ENCODE peak calls at places on chromosome 3, in six cellular contexts. M is bronchial epithelial cell, W is astrocyte of the cerebellum, N is COR-L47, I is adrenal gland, U is HuH-7.5. A is an unnamed sample.

GRCh38 chr3:114496874-114497273 is 203.0 kb downstream of the TIGIT start:
- DNase-seq in M (peak), W (no peak), N (no peak), I (no peak), U (peak), A (no peak)

GRCh38 chr3:74302959-74303358 is 311.5 kb downstream of the CNTN3 start:
- DNase-seq in M (no peak), W (no peak), N (no peak), I (no peak), U (no peak), A (no peak)

GRCh38 chr3:120681506-120682038 is 467 bp downstream of the HGD start:
- DNase-seq in M (no peak), W (no peak), N (no peak), I (no peak), U (no peak), A (no peak)

GRCh38 chr3:126005951-126006350 is 37.0 kb downstream of the ROPN1B start:
- DNase-seq in M (peak), W (no peak), N (no peak), I (no peak), U (no peak), A (no peak)

GRCh38 chr3:129440648-129441190 is 695 bp downstream of the IFT122 start:
- DNase-seq in M (peak), W (no peak), N (no peak), I (no peak), U (no peak), A (no peak)

GRCh38 chr3:188205992-188206416 is 52.0 kb downstream of the LPP start:
- DNase-seq in M (no peak), W (no peak), N (no peak), I (no peak), U (peak), A (no peak)

GRCh38 chr3:150469031-150469930 is 61.2 kb downstream of the TSC22D2 start:
- DNase-seq in M (peak), W (peak), N (no peak), I (peak), U (peak), A (peak)

GRCh38 chr3:173970206-173970605 is 572.7 kb downstream of the NLGN1 start:
- DNase-seq in M (no peak), W (no peak), N (peak), I (no peak), U (no peak), A (no peak)

GRCh38 chr3:10867384-10867783 is 51.4 kb downstream of the SLC6A11 start:
- DNase-seq in M (no peak), W (no peak), N (no peak), I (no peak), U (peak), A (no peak)